ENCODE peak calls at places on chromosomes 6 and 20, in nine cellular contexts. One of them, this sample, is unnamed.

GRCh38 chr20:6664574-6664973 is 102.9 kb upstream of the BMP2 start:
- DNase-seq in tibial nerve: no peak
- DNase-seq in ELR: no peak
- DNase-seq in NCI-H2107: no peak
- DNase-seq in activated T-helper 1 cell treated with Interleukin-2 at 50 U/mL for 16 hours: no peak
- DNase-seq in hepatocyte: no peak
- DNase-seq in CD4-positive, alpha-beta memory T cell: no peak
- DNase-seq in kidney tubule cell: no peak
- DNase-seq in amniotic stem cell: no peak
- DNase-seq in this sample: no peak

GRCh38 chr20:21391495-21392298 is 5.6 kb downstream of the NKX2-4 start:
- DNase-seq in tibial nerve: no peak
- DNase-seq in ELR: no peak
- DNase-seq in NCI-H2107: no peak
- DNase-seq in activated T-helper 1 cell treated with Interleukin-2 at 50 U/mL for 16 hours: no peak
- DNase-seq in hepatocyte: peak
- DNase-seq in CD4-positive, alpha-beta memory T cell: no peak
- DNase-seq in kidney tubule cell: no peak
- DNase-seq in amniotic stem cell: no peak
- DNase-seq in this sample: peak

GRCh38 chr6:82494367-82494766 is 130.8 kb downstream of the TPBG start:
- DNase-seq in tibial nerve: no peak
- DNase-seq in ELR: no peak
- DNase-seq in NCI-H2107: no peak
- DNase-seq in activated T-helper 1 cell treated with Interleukin-2 at 50 U/mL for 16 hours: no peak
- DNase-seq in hepatocyte: no peak
- DNase-seq in CD4-positive, alpha-beta memory T cell: no peak
- DNase-seq in kidney tubule cell: peak
- DNase-seq in amniotic stem cell: no peak
- DNase-seq in this sample: peak

GRCh38 chr20:63585616-63586565 is 11.9 kb upstream of the HELZ2 start:
- DNase-seq in tibial nerve: no peak
- DNase-seq in ELR: no peak
- DNase-seq in NCI-H2107: no peak
- DNase-seq in activated T-helper 1 cell treated with Interleukin-2 at 50 U/mL for 16 hours: no peak
- DNase-seq in hepatocyte: no peak
- DNase-seq in CD4-positive, alpha-beta memory T cell: no peak
- DNase-seq in kidney tubule cell: no peak
- DNase-seq in amniotic stem cell: no peak
- DNase-seq in this sample: peak

GRCh38 chr20:4740774-4741431 is 19.2 kb downstream of the PRND start:
- DNase-seq in tibial nerve: peak
- DNase-seq in ELR: peak
- DNase-seq in NCI-H2107: no peak
- DNase-seq in activated T-helper 1 cell treated with Interleukin-2 at 50 U/mL for 16 hours: peak
- DNase-seq in hepatocyte: peak
- DNase-seq in CD4-positive, alpha-beta memory T cell: peak
- DNase-seq in kidney tubule cell: peak
- DNase-seq in amniotic stem cell: no peak
- DNase-seq in this sample: no peak

GRCh38 chr20:63682384-63683139 is 13.9 kb upstream of the TNFRSF6B start:
- DNase-seq in tibial nerve: no peak
- DNase-seq in ELR: peak
- DNase-seq in NCI-H2107: no peak
- DNase-seq in activated T-helper 1 cell treated with Interleukin-2 at 50 U/mL for 16 hours: no peak
- DNase-seq in hepatocyte: peak
- DNase-seq in CD4-positive, alpha-beta memory T cell: no peak
- DNase-seq in kidney tubule cell: peak
- DNase-seq in amniotic stem cell: peak
- DNase-seq in this sample: peak

GRCh38 chr20:45592574-45593189 is 13.6 kb upstream of the WFDC8 start:
- DNase-seq in tibial nerve: no peak
- DNase-seq in ELR: peak
- DNase-seq in NCI-H2107: peak
- DNase-seq in activated T-helper 1 cell treated with Interleukin-2 at 50 U/mL for 16 hours: no peak
- DNase-seq in hepatocyte: peak
- DNase-seq in CD4-positive, alpha-beta memory T cell: peak
- DNase-seq in kidney tubule cell: peak
- DNase-seq in amniotic stem cell: no peak
- DNase-seq in this sample: peak

GRCh38 chr6:150142657-150143501 is at the start of gene PPP1R14C:
- DNase-seq in tibial nerve: no peak
- DNase-seq in ELR: peak
- DNase-seq in NCI-H2107: no peak
- DNase-seq in activated T-helper 1 cell treated with Interleukin-2 at 50 U/mL for 16 hours: no peak
- DNase-seq in hepatocyte: peak
- DNase-seq in CD4-positive, alpha-beta memory T cell: no peak
- DNase-seq in kidney tubule cell: peak
- DNase-seq in amniotic stem cell: no peak
- DNase-seq in this sample: peak

GRCh38 chr20:22411568-22412450 is 172.6 kb downstream of the FOXA2 start:
- DNase-seq in tibial nerve: no peak
- DNase-seq in ELR: no peak
- DNase-seq in NCI-H2107: no peak
- DNase-seq in activated T-helper 1 cell treated with Interleukin-2 at 50 U/mL for 16 hours: no peak
- DNase-seq in hepatocyte: peak
- DNase-seq in CD4-positive, alpha-beta memory T cell: no peak
- DNase-seq in kidney tubule cell: peak
- DNase-seq in amniotic stem cell: no peak
- DNase-seq in this sample: no peak

GRCh38 chr6:73152998-73153757 is 72.1 kb downstream of the KHDC1L start:
- DNase-seq in tibial nerve: no peak
- DNase-seq in ELR: peak
- DNase-seq in NCI-H2107: no peak
- DNase-seq in activated T-helper 1 cell treated with Interleukin-2 at 50 U/mL for 16 hours: no peak
- DNase-seq in hepatocyte: no peak
- DNase-seq in CD4-positive, alpha-beta memory T cell: no peak
- DNase-seq in kidney tubule cell: no peak
- DNase-seq in amniotic stem cell: peak
- DNase-seq in this sample: peak